ENCODE peak calls at places on chromosomes 11 and 22, in four cellular contexts. X is PC-3; A is CD8-positive, alpha-beta T cell; B is body of pancreas. E is an unnamed sample. For H3K9me3, the result is how much of the 10 kb centered on the place peaks cover.

GRCh38 chr11:6567371-6567745 is 36.1 kb downstream of the RRP8 start:
- ATAC-seq in X (no peak), A (no peak), B (no peak), E (no peak)

GRCh38 chr11:126403039-126403438 is 47.6 kb downstream of the ST3GAL4 start:
- ATAC-seq in X (peak), A (no peak), B (no peak), E (peak)

GRCh38 chr11:69496631-69497220 is 15.3 kb downstream of the LINC01488 start:
- ATAC-seq in X (peak), A (no peak), B (peak), E (peak)

GRCh38 chr11:113153847-113154246 is 160.5 kb upstream of the TTC12 start:
- ATAC-seq in X (no peak), A (no peak), B (no peak), E (peak)

GRCh38 chr22:26811717-26811992 is 154.3 kb downstream of the MIAT start:
- ATAC-seq in X (no peak), A (no peak), B (no peak), E (no peak)

GRCh38 chr11:12043959-12044772 is 35.7 kb upstream of the DKK3 start:
- ATAC-seq in X (peak), A (peak), B (peak), E (peak)

GRCh38 chr11:15800121-15800800 is 556.1 kb downstream of the SOX6 start:
- ATAC-seq in X (no peak), A (no peak), B (no peak), E (peak)

GRCh38 chr11:126790550-126790981 is 210.0 kb downstream of the KIRREL3 start:
- ATAC-seq in X (no peak), A (no peak), B (no peak), E (no peak)

GRCh38 chr22:19972652-19973550 is 31.3 kb upstream of the TXNRD2 start:
- ATAC-seq in X (no peak), A (no peak), B (no peak), E (no peak)

GRCh38 chr11:21895686-21896085 is 297.2 kb upstream of the ANO5 start:
- ATAC-seq in X (no peak), A (no peak), B (no peak), E (no peak)

GRCh38 chr11:94544832-94545640 is 1.3 kb downstream of the FUT4 start:
- ATAC-seq in X (no peak), A (no peak), B (peak), E (no peak)

GRCh38 chr11:12840871-12841516 is 166.8 kb downstream of the TEAD1 start:
- ATAC-seq in X (peak), A (no peak), B (no peak), E (no peak)

GRCh38 chr22:46726066-46726985 is 11.7 kb downstream of the CERK start:
- ATAC-seq in X (no peak), A (no peak), B (peak), E (no peak)

GRCh38 chr11:64298966-64299846 is 952 bp upstream of the CATSPERZ start:
- ATAC-seq in X (peak), A (no peak), B (peak), E (peak)

GRCh38 chr11:130388607-130389205 is 39.7 kb downstream of the ADAMTS8 start:
- ATAC-seq in X (no peak), A (peak), B (no peak), E (no peak)

DNA sequence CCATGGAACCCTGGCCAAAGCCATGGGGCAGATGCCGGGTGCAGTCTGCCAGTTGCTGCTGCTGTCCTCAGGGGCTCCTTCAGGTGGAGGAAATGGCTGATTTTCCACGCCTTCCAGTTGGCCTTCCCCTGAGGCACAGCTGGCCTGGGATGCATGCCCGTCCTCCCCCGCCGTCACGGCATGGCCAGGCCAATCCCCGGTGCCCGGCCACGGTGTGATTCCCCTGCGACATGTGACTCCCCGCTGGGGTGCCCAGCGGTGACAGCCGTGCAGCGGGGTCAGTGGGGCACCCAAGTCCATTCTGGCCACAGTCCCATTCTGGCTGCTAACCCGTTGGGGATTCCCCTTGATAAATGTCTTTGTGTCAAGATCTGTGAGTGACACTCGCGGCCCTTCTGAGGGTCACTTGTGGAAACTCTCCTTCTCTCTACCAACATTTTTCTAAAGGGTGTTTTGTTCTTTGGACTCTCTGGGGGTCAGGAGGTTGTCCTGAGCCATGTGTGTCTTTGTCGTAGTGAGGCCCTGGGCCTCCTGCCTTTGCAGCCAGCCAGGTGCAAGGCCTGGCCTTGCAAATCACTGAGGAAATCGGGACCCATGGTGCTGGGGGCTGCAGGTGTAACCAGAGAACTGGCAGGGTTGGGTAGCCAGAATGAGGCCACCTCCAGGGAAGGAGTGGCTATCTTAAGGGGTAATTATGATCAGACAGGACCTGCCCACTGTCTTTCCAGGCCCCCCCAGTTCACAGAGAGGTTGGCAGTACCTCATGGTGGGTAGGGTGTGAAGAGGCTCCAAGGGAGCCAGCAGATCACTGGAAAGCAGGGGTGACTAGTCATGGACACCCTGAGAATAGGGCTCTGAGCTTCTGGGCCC is 37.1 kb downstream of the KCNQ1OT1 start:
- ATAC-seq in X (no peak), A (no peak), B (no peak), E (no peak)
- H3K9me3 ChIP-seq in X (under half), A (under half), B (under half), E (under half)

GRCh38 chr11:122459064-122459463 is 196.5 kb upstream of the UBASH3B start:
- ATAC-seq in X (no peak), A (no peak), B (no peak), E (no peak)

GRCh38 chr11:122468965-122469364 is 186.6 kb upstream of the UBASH3B start:
- ATAC-seq in X (no peak), A (no peak), B (no peak), E (no peak)

DNA sequence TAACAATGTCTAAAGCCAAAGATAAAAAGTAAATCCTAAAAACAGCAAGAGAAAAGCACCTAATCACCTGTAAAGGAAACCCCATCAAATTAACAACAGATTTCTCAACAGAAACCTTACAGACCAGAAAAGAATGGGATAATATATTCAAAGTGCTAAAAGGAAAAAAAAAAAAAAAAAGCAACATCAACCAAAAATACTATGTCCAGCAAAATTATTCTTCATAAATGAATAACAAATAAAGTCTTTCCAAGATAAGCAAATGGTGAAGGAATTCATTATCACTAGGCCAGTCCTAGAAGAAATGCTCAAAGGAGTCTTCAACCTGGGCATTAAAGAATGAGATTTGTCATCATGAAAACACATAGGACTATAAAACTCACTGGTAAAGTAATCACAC is 192.0 kb upstream of the UBASH3B start:
- ATAC-seq in X (no peak), A (no peak), B (no peak), E (no peak)
- H3K9me3 ChIP-seq in X (under half), A (under half), B (under half), E (under half)

DNA sequence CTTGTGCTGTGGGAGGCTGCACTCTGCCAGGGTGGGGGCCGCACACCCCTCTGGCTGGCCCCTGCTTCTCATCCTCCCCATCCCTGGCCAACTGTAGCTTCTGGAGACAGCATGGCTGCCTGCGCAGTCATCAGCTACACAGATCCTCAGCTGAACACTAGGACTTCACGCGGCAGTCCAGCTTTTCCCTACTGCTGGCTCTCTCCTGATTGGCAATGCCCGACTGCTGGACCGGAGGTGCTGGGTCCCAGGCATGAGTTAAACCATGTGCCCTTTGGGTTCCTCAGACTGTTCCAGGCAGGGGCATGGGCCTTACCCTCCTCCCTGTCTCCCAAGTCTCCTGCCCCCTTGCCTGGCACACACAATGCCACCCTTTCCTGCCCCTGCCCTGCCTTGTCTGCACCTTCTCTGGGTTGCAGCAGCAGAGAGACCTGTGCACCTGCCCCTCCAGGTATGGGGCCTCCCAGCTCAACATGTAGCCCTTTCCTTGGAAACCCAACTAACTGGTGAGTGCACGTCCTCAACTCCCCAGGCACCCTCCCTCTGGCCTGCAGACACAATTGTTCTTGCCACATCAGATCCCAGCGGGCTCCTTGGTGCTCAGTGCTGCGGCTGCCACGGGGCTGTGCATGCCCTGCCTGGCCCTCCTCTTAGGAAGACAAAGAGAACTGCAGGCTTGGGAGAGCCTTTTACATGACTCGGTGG is 1039.2 kb downstream of the TBC1D22A start:
- ATAC-seq in X (no peak), A (no peak), B (no peak), E (no peak)
- H3K9me3 ChIP-seq in X (under half), A (under half), B (under half), E (under half)

GRCh38 chr22:29144786-29145160 is 60.9 kb upstream of the EMID1 start:
- ATAC-seq in X (no peak), A (no peak), B (no peak), E (no peak)

GRCh38 chr22:29145321-29146072 is 60.2 kb upstream of the EMID1 start:
- ATAC-seq in X (no peak), A (no peak), B (peak), E (no peak)

GRCh38 chr22:29146101-29146560 is 59.6 kb upstream of the EMID1 start:
- ATAC-seq in X (no peak), A (no peak), B (no peak), E (no peak)

GRCh38 chr22:29142116-29142515 is 63.6 kb upstream of the EMID1 start:
- ATAC-seq in X (no peak), A (no peak), B (no peak), E (no peak)

GRCh38 chr22:29143848-29144785 is 61.6 kb upstream of the EMID1 start:
- ATAC-seq in X (no peak), A (no peak), B (no peak), E (no peak)
- H3K9me3 ChIP-seq in X (under half), A (under half), B (under half), E (under half)

E was measured in gastroesophageal sphincter.